ENCODE peak calls at places on chromosomes 11 and 22, in nine cellular contexts. One of them, this sample, is unnamed.

GRCh38 chr11:289706-290620 is 1.0 kb downstream of the PGGHG start:
- DNase-seq in choroid plexus epithelial cell: no peak
- DNase-seq in lung: no peak
- DNase-seq in DND-41: peak; percentile 69
- DNase-seq in left ventricle myocardium inferior: peak; percentile 13
- DNase-seq in kidney: peak; percentile 81
- DNase-seq in sigmoid colon: peak; percentile 65
- DNase-seq in A549: no peak
- DNase-seq in endothelial cell: no peak
- DNase-seq in this sample: peak; percentile 52

GRCh38 chr11:110984147-110984546 is 261.4 kb upstream of the POU2AF2 start:
- DNase-seq in choroid plexus epithelial cell: peak; percentile 92
- DNase-seq in lung: no peak
- DNase-seq in DND-41: no peak
- DNase-seq in left ventricle myocardium inferior: no peak
- DNase-seq in kidney: no peak
- DNase-seq in sigmoid colon: no peak
- DNase-seq in A549: no peak
- DNase-seq in endothelial cell: no peak
- DNase-seq in this sample: no peak

GRCh38 chr11:38718049-38718448 is 2120.0 kb upstream of the RAG2 start:
- DNase-seq in choroid plexus epithelial cell: peak; percentile 33
- DNase-seq in lung: no peak
- DNase-seq in DND-41: no peak
- DNase-seq in left ventricle myocardium inferior: no peak
- DNase-seq in kidney: no peak
- DNase-seq in sigmoid colon: no peak
- DNase-seq in A549: no peak
- DNase-seq in endothelial cell: no peak
- DNase-seq in this sample: no peak

GRCh38 chr11:2207212-2207611 is 35.6 kb upstream of the TH start:
- DNase-seq in choroid plexus epithelial cell: no peak
- DNase-seq in lung: no peak
- DNase-seq in DND-41: peak; percentile 4
- DNase-seq in left ventricle myocardium inferior: peak; percentile 2
- DNase-seq in kidney: peak; percentile 26
- DNase-seq in sigmoid colon: peak; percentile 13
- DNase-seq in A549: no peak
- DNase-seq in endothelial cell: peak; percentile 1
- DNase-seq in this sample: no peak

GRCh38 chr11:2347449-2347848 is 29.7 kb upstream of the CD81 start:
- DNase-seq in choroid plexus epithelial cell: no peak
- DNase-seq in lung: no peak
- DNase-seq in DND-41: no peak
- DNase-seq in left ventricle myocardium inferior: no peak
- DNase-seq in kidney: no peak
- DNase-seq in sigmoid colon: no peak
- DNase-seq in A549: no peak
- DNase-seq in endothelial cell: no peak
- DNase-seq in this sample: no peak

GRCh38 chr11:11752688-11753087 is 89.1 kb upstream of the USP47 start:
- DNase-seq in choroid plexus epithelial cell: no peak
- DNase-seq in lung: no peak
- DNase-seq in DND-41: no peak
- DNase-seq in left ventricle myocardium inferior: no peak
- DNase-seq in kidney: no peak
- DNase-seq in sigmoid colon: no peak
- DNase-seq in A549: no peak
- DNase-seq in endothelial cell: no peak
- DNase-seq in this sample: no peak

GRCh38 chr11:70568504-70569172 is 170.3 kb downstream of the CTTN start:
- DNase-seq in choroid plexus epithelial cell: peak; percentile 47
- DNase-seq in lung: no peak
- DNase-seq in DND-41: no peak
- DNase-seq in left ventricle myocardium inferior: peak; percentile 53
- DNase-seq in kidney: peak; percentile 78
- DNase-seq in sigmoid colon: no peak
- DNase-seq in A549: no peak
- DNase-seq in endothelial cell: peak; percentile 33
- DNase-seq in this sample: no peak

GRCh38 chr11:68872216-68873003 is 30.7 kb upstream of the CPT1A start:
- DNase-seq in choroid plexus epithelial cell: peak; percentile 50
- DNase-seq in lung: no peak
- DNase-seq in DND-41: no peak
- DNase-seq in left ventricle myocardium inferior: no peak
- DNase-seq in kidney: no peak
- DNase-seq in sigmoid colon: no peak
- DNase-seq in A549: no peak
- DNase-seq in endothelial cell: no peak
- DNase-seq in this sample: no peak

GRCh38 chr11:6968816-6969215 is 42.6 kb downstream of the ZNF215 start:
- DNase-seq in choroid plexus epithelial cell: peak; percentile 18
- DNase-seq in lung: no peak
- DNase-seq in DND-41: no peak
- DNase-seq in left ventricle myocardium inferior: no peak
- DNase-seq in kidney: no peak
- DNase-seq in sigmoid colon: no peak
- DNase-seq in A549: no peak
- DNase-seq in endothelial cell: no peak
- DNase-seq in this sample: no peak

GRCh38 chr11:130318031-130318673 is 3.4 kb upstream of the ZBTB44 start:
- DNase-seq in choroid plexus epithelial cell: no peak
- DNase-seq in lung: no peak
- DNase-seq in DND-41: no peak
- DNase-seq in left ventricle myocardium inferior: no peak
- DNase-seq in kidney: no peak
- DNase-seq in sigmoid colon: no peak
- DNase-seq in A549: no peak
- DNase-seq in endothelial cell: no peak
- DNase-seq in this sample: no peak

GRCh38 chr22:42353883-42354727 is 78.1 kb downstream of the NFAM1 start:
- DNase-seq in choroid plexus epithelial cell: no peak
- DNase-seq in lung: no peak
- DNase-seq in DND-41: no peak
- DNase-seq in left ventricle myocardium inferior: no peak
- DNase-seq in kidney: no peak
- DNase-seq in sigmoid colon: no peak
- DNase-seq in A549: no peak
- DNase-seq in endothelial cell: peak; percentile 42
- DNase-seq in this sample: no peak

GRCh38 chr11:18789942-18790341 is 1.7 kb downstream of the PTPN5 start:
- DNase-seq in choroid plexus epithelial cell: no peak
- DNase-seq in lung: no peak
- DNase-seq in DND-41: no peak
- DNase-seq in left ventricle myocardium inferior: no peak
- DNase-seq in kidney: no peak
- DNase-seq in sigmoid colon: no peak
- DNase-seq in A549: no peak
- DNase-seq in endothelial cell: no peak
- DNase-seq in this sample: no peak

GRCh38 chr11:72216638-72217037 is at the start of gene FOLR2:
- DNase-seq in choroid plexus epithelial cell: no peak
- DNase-seq in lung: peak; percentile 19
- DNase-seq in DND-41: no peak
- DNase-seq in left ventricle myocardium inferior: no peak
- DNase-seq in kidney: no peak
- DNase-seq in sigmoid colon: no peak
- DNase-seq in A549: no peak
- DNase-seq in endothelial cell: no peak
- DNase-seq in this sample: no peak

GRCh38 chr11:130451261-130452019 is 3.0 kb downstream of the ADAMTS15 start:
- DNase-seq in choroid plexus epithelial cell: peak; percentile 40
- DNase-seq in lung: no peak
- DNase-seq in DND-41: no peak
- DNase-seq in left ventricle myocardium inferior: peak; percentile 57
- DNase-seq in kidney: no peak
- DNase-seq in sigmoid colon: no peak
- DNase-seq in A549: no peak
- DNase-seq in endothelial cell: no peak
- DNase-seq in this sample: no peak

GRCh38 chr22:34129691-34130486 is 209.6 kb upstream of the LARGE1 start:
- DNase-seq in choroid plexus epithelial cell: no peak
- DNase-seq in lung: no peak
- DNase-seq in DND-41: no peak
- DNase-seq in left ventricle myocardium inferior: no peak
- DNase-seq in kidney: no peak
- DNase-seq in sigmoid colon: no peak
- DNase-seq in A549: no peak
- DNase-seq in endothelial cell: no peak
- DNase-seq in this sample: no peak

GRCh38 chr11:61540528-61540927 is 32.0 kb downstream of the LRRC10B start:
- DNase-seq in choroid plexus epithelial cell: no peak
- DNase-seq in lung: no peak
- DNase-seq in DND-41: no peak
- DNase-seq in left ventricle myocardium inferior: no peak
- DNase-seq in kidney: no peak
- DNase-seq in sigmoid colon: no peak
- DNase-seq in A549: no peak
- DNase-seq in endothelial cell: no peak
- DNase-seq in this sample: no peak
- TF ChIP-seq CTCF in choroid plexus epithelial cell: no peak
- TF ChIP-seq CTCF in lung: no peak
- TF ChIP-seq CTCF in DND-41: no peak
- TF ChIP-seq CTCF in left ventricle myocardium inferior: no peak
- TF ChIP-seq CTCF in kidney: no peak
- TF ChIP-seq CTCF in sigmoid colon: no peak
- TF ChIP-seq CTCF in A549: no peak
- TF ChIP-seq CTCF in endothelial cell: no peak
- TF ChIP-seq CTCF in this sample: no peak

GRCh38 chr11:36306888-36307287 is 10.8 kb downstream of the PRR5L start:
- DNase-seq in choroid plexus epithelial cell: peak; percentile 81
- DNase-seq in lung: no peak
- DNase-seq in DND-41: peak; percentile 39
- DNase-seq in left ventricle myocardium inferior: no peak
- DNase-seq in kidney: no peak
- DNase-seq in sigmoid colon: no peak
- DNase-seq in A549: no peak
- DNase-seq in endothelial cell: peak; percentile 52
- DNase-seq in this sample: peak; percentile 36
- TF ChIP-seq CTCF in choroid plexus epithelial cell: peak; percentile 75
- TF ChIP-seq CTCF in lung: peak; percentile 13
- TF ChIP-seq CTCF in DND-41: peak; percentile 53
- TF ChIP-seq CTCF in left ventricle myocardium inferior: peak; percentile 27
- TF ChIP-seq CTCF in kidney: no peak
- TF ChIP-seq CTCF in sigmoid colon: no peak
- TF ChIP-seq CTCF in A549: peak; percentile 43
- TF ChIP-seq CTCF in endothelial cell: peak; percentile 30
- TF ChIP-seq CTCF in this sample: no peak

GRCh38 chr11:60912851-60913550 is 957 bp upstream of the TMEM109 start:
- DNase-seq in choroid plexus epithelial cell: peak; percentile 44
- DNase-seq in lung: no peak
- DNase-seq in DND-41: no peak
- DNase-seq in left ventricle myocardium inferior: no peak
- DNase-seq in kidney: no peak
- DNase-seq in sigmoid colon: peak; percentile 63
- DNase-seq in A549: no peak
- DNase-seq in endothelial cell: no peak
- DNase-seq in this sample: no peak

GRCh38 chr11:60908803-60909202 is 2.4 kb upstream of the PRPF19 start:
- DNase-seq in choroid plexus epithelial cell: no peak
- DNase-seq in lung: no peak
- DNase-seq in DND-41: no peak
- DNase-seq in left ventricle myocardium inferior: no peak
- DNase-seq in kidney: no peak
- DNase-seq in sigmoid colon: no peak
- DNase-seq in A549: no peak
- DNase-seq in endothelial cell: no peak
- DNase-seq in this sample: no peak

GRCh38 chr11:60912223-60912850 is 1.6 kb upstream of the TMEM109 start:
- DNase-seq in choroid plexus epithelial cell: peak; percentile 94
- DNase-seq in lung: no peak
- DNase-seq in DND-41: no peak
- DNase-seq in left ventricle myocardium inferior: no peak
- DNase-seq in kidney: no peak
- DNase-seq in sigmoid colon: no peak
- DNase-seq in A549: no peak
- DNase-seq in endothelial cell: no peak
- DNase-seq in this sample: peak; percentile 61

GRCh38 chr11:60910281-60910687 is 3.7 kb upstream of the TMEM109 start:
- DNase-seq in choroid plexus epithelial cell: no peak
- DNase-seq in lung: no peak
- DNase-seq in DND-41: no peak
- DNase-seq in left ventricle myocardium inferior: no peak
- DNase-seq in kidney: no peak
- DNase-seq in sigmoid colon: peak; percentile 66
- DNase-seq in A549: no peak
- DNase-seq in endothelial cell: no peak
- DNase-seq in this sample: no peak

GRCh38 chr11:60910711-60911366 is 3.1 kb upstream of the TMEM109 start:
- DNase-seq in choroid plexus epithelial cell: no peak
- DNase-seq in lung: no peak
- DNase-seq in DND-41: no peak
- DNase-seq in left ventricle myocardium inferior: no peak
- DNase-seq in kidney: no peak
- DNase-seq in sigmoid colon: peak; percentile 58
- DNase-seq in A549: no peak
- DNase-seq in endothelial cell: peak; percentile 36
- DNase-seq in this sample: no peak
- TF ChIP-seq CTCF in choroid plexus epithelial cell: no peak
- TF ChIP-seq CTCF in lung: no peak
- TF ChIP-seq CTCF in DND-41: no peak
- TF ChIP-seq CTCF in left ventricle myocardium inferior: peak; percentile 42
- TF ChIP-seq CTCF in kidney: no peak
- TF ChIP-seq CTCF in sigmoid colon: no peak
- TF ChIP-seq CTCF in A549: no peak
- TF ChIP-seq CTCF in endothelial cell: no peak
- TF ChIP-seq CTCF in this sample: no peak

GRCh38 chr22:49994361-49995058 is 18.1 kb downstream of the IL17REL start:
- DNase-seq in choroid plexus epithelial cell: no peak
- DNase-seq in lung: no peak
- DNase-seq in DND-41: no peak
- DNase-seq in left ventricle myocardium inferior: no peak
- DNase-seq in kidney: no peak
- DNase-seq in sigmoid colon: peak; percentile 62
- DNase-seq in A549: no peak
- DNase-seq in endothelial cell: no peak
- DNase-seq in this sample: no peak

GRCh38 chr22:49995059-49995412 is 17.5 kb downstream of the IL17REL start:
- DNase-seq in choroid plexus epithelial cell: no peak
- DNase-seq in lung: no peak
- DNase-seq in DND-41: no peak
- DNase-seq in left ventricle myocardium inferior: no peak
- DNase-seq in kidney: no peak
- DNase-seq in sigmoid colon: no peak
- DNase-seq in A549: no peak
- DNase-seq in endothelial cell: no peak
- DNase-seq in this sample: no peak

GRCh38 chr22:49992921-49993648 is 19.5 kb downstream of the IL17REL start:
- DNase-seq in choroid plexus epithelial cell: peak; percentile 64
- DNase-seq in lung: no peak
- DNase-seq in DND-41: peak; percentile 60
- DNase-seq in left ventricle myocardium inferior: peak; percentile 61
- DNase-seq in kidney: peak; percentile 86
- DNase-seq in sigmoid colon: peak; percentile 66
- DNase-seq in A549: peak; percentile 44
- DNase-seq in endothelial cell: peak; percentile 61
- DNase-seq in this sample: peak; percentile 84

GRCh38 chr22:49991907-49992533 is 20.5 kb downstream of the IL17REL start:
- DNase-seq in choroid plexus epithelial cell: no peak
- DNase-seq in lung: no peak
- DNase-seq in DND-41: no peak
- DNase-seq in left ventricle myocardium inferior: no peak
- DNase-seq in kidney: no peak
- DNase-seq in sigmoid colon: no peak
- DNase-seq in A549: no peak
- DNase-seq in endothelial cell: no peak
- DNase-seq in this sample: no peak

GRCh38 chr22:49993649-49994360 is 18.8 kb downstream of the IL17REL start:
- DNase-seq in choroid plexus epithelial cell: no peak
- DNase-seq in lung: no peak
- DNase-seq in DND-41: no peak
- DNase-seq in left ventricle myocardium inferior: no peak
- DNase-seq in kidney: no peak
- DNase-seq in sigmoid colon: no peak
- DNase-seq in A549: no peak
- DNase-seq in endothelial cell: no peak
- DNase-seq in this sample: no peak
- TF ChIP-seq CTCF in choroid plexus epithelial cell: no peak
- TF ChIP-seq CTCF in lung: no peak
- TF ChIP-seq CTCF in DND-41: no peak
- TF ChIP-seq CTCF in left ventricle myocardium inferior: peak; percentile 0
- TF ChIP-seq CTCF in kidney: no peak
- TF ChIP-seq CTCF in sigmoid colon: no peak
- TF ChIP-seq CTCF in A549: no peak
- TF ChIP-seq CTCF in endothelial cell: no peak
- TF ChIP-seq CTCF in this sample: peak; percentile 40